ENCODE peak calls at places on chromosomes 12 and 14, in six cellular contexts. One of them, this sample, is unnamed.

GRCh38 chr14:68974759-68975347 is 4.2 kb downstream of the ACTN1 start:
- DNase-seq in uterus: no peak
- DNase-seq in A549: no peak
- DNase-seq in lower lobe of right lung: no peak
- DNase-seq in ovary: no peak
- DNase-seq in left ventricle myocardium inferior: no peak
- DNase-seq in this sample: no peak

GRCh38 chr12:6326316-6326959 is 15.4 kb downstream of the TNFRSF1A start:
- DNase-seq in A549: peak
- DNase-seq in left ventricle myocardium inferior: peak
- DNase-seq in ovary: peak
- DNase-seq in lower lobe of right lung: no peak
- DNase-seq in uterus: peak
- DNase-seq in this sample: peak

GRCh38 chr12:121939992-121940766 is 21.8 kb downstream of the CFAP251 start:
- DNase-seq in ovary: no peak
- DNase-seq in A549: no peak
- DNase-seq in left ventricle myocardium inferior: no peak
- DNase-seq in lower lobe of right lung: no peak
- DNase-seq in uterus: no peak
- DNase-seq in this sample: no peak

GRCh38 chr14:76862546-76863282 is 36.5 kb downstream of the LRRC74A start:
- DNase-seq in ovary: no peak
- DNase-seq in uterus: no peak
- DNase-seq in A549: no peak
- DNase-seq in left ventricle myocardium inferior: no peak
- DNase-seq in lower lobe of right lung: no peak
- DNase-seq in this sample: no peak

GRCh38 chr14:74763803-74764531 is 851 bp downstream of the YLPM1 start:
- DNase-seq in left ventricle myocardium inferior: no peak
- DNase-seq in ovary: no peak
- DNase-seq in uterus: peak
- DNase-seq in A549: no peak
- DNase-seq in lower lobe of right lung: no peak
- DNase-seq in this sample: peak

GRCh38 chr14:53619625-53620324 is 336.9 kb downstream of the BMP4 start:
- DNase-seq in left ventricle myocardium inferior: no peak
- DNase-seq in lower lobe of right lung: no peak
- DNase-seq in uterus: peak
- DNase-seq in ovary: no peak
- DNase-seq in A549: no peak
- DNase-seq in this sample: no peak

GRCh38 chr14:71539660-71540285 is 392.5 kb upstream of the RGS6 start:
- DNase-seq in left ventricle myocardium inferior: no peak
- DNase-seq in A549: no peak
- DNase-seq in lower lobe of right lung: no peak
- DNase-seq in uterus: no peak
- DNase-seq in ovary: no peak
- DNase-seq in this sample: peak

GRCh38 chr12:40106202-40106533 is 287 bp upstream of the SLC2A13 start:
- DNase-seq in lower lobe of right lung: no peak
- DNase-seq in left ventricle myocardium inferior: no peak
- DNase-seq in A549: no peak
- DNase-seq in uterus: no peak
- DNase-seq in ovary: no peak
- DNase-seq in this sample: no peak

GRCh38 chr12:121581681-121582439 is 1.0 kb upstream of the KDM2B start:
- DNase-seq in uterus: no peak
- DNase-seq in left ventricle myocardium inferior: peak
- DNase-seq in lower lobe of right lung: no peak
- DNase-seq in ovary: peak
- DNase-seq in A549: no peak
- DNase-seq in this sample: peak

GRCh38 chr12:116532428-116532827 is 26.8 kb upstream of the MAP1LC3B2 start:
- DNase-seq in A549: no peak
- DNase-seq in lower lobe of right lung: no peak
- DNase-seq in uterus: no peak
- DNase-seq in left ventricle myocardium inferior: no peak
- DNase-seq in ovary: no peak
- DNase-seq in this sample: no peak

GRCh38 chr12:62861586-62861985 is 73.4 kb downstream of the PPM1H start:
- DNase-seq in A549: no peak
- DNase-seq in lower lobe of right lung: no peak
- DNase-seq in uterus: no peak
- DNase-seq in left ventricle myocardium inferior: no peak
- DNase-seq in ovary: no peak
- DNase-seq in this sample: no peak

GRCh38 chr12:3002636-3003035 is 43.4 kb downstream of the TEAD4 start:
- DNase-seq in uterus: no peak
- DNase-seq in ovary: no peak
- DNase-seq in lower lobe of right lung: no peak
- DNase-seq in left ventricle myocardium inferior: no peak
- DNase-seq in A549: no peak
- DNase-seq in this sample: no peak

GRCh38 chr12:95859344-95859816 is 628 bp downstream of the SNRPF start:
- DNase-seq in A549: peak
- DNase-seq in lower lobe of right lung: no peak
- DNase-seq in ovary: no peak
- DNase-seq in uterus: no peak
- DNase-seq in left ventricle myocardium inferior: no peak
- DNase-seq in this sample: peak

GRCh38 chr14:66233571-66233970 is 252.6 kb upstream of the CCDC196 start:
- DNase-seq in lower lobe of right lung: no peak
- DNase-seq in ovary: no peak
- DNase-seq in A549: no peak
- DNase-seq in left ventricle myocardium inferior: no peak
- DNase-seq in uterus: no peak
- DNase-seq in this sample: peak

GRCh38 chr12:6288235-6288634 is 22.2 kb upstream of the PLEKHG6 start:
- DNase-seq in ovary: no peak
- DNase-seq in uterus: no peak
- DNase-seq in lower lobe of right lung: no peak
- DNase-seq in left ventricle myocardium inferior: no peak
- DNase-seq in A549: no peak
- DNase-seq in this sample: no peak

GRCh38 chr14:94364964-94365363 is 23.4 kb downstream of the SERPINA1 start:
- DNase-seq in ovary: no peak
- DNase-seq in A549: no peak
- DNase-seq in uterus: no peak
- DNase-seq in lower lobe of right lung: no peak
- DNase-seq in left ventricle myocardium inferior: no peak
- DNase-seq in this sample: no peak

GRCh38 chr12:121921106-121921505 is 2.7 kb downstream of the CFAP251 start:
- DNase-seq in A549: no peak
- DNase-seq in lower lobe of right lung: no peak
- DNase-seq in ovary: no peak
- DNase-seq in uterus: no peak
- DNase-seq in left ventricle myocardium inferior: no peak
- DNase-seq in this sample: no peak

GRCh38 chr12:2301531-2302461 is 249.0 kb downstream of the CACNA1C start:
- DNase-seq in lower lobe of right lung: no peak
- DNase-seq in left ventricle myocardium inferior: peak
- DNase-seq in uterus: no peak
- DNase-seq in ovary: peak
- DNase-seq in A549: no peak
- DNase-seq in this sample: no peak

GRCh38 chr14:94341654-94342333 is 18.7 kb upstream of the SERPINA6 start:
- DNase-seq in ovary: no peak
- DNase-seq in uterus: no peak
- DNase-seq in A549: no peak
- DNase-seq in left ventricle myocardium inferior: no peak
- DNase-seq in lower lobe of right lung: no peak
- DNase-seq in this sample: no peak

GRCh38 chr12:121114019-121114639 is 18.5 kb upstream of the P2RX7 start:
- DNase-seq in uterus: no peak
- DNase-seq in ovary: no peak
- DNase-seq in lower lobe of right lung: no peak
- DNase-seq in A549: no peak
- DNase-seq in left ventricle myocardium inferior: no peak
- DNase-seq in this sample: no peak

GRCh38 chr12:24705741-24706358 is 243.1 kb downstream of the BCAT1 start:
- DNase-seq in uterus: no peak
- DNase-seq in lower lobe of right lung: no peak
- DNase-seq in left ventricle myocardium inferior: no peak
- DNase-seq in A549: no peak
- DNase-seq in ovary: no peak
- DNase-seq in this sample: no peak

GRCh38 chr12:6197996-6198395 is 2.2 kb upstream of the CD9 start:
- DNase-seq in lower lobe of right lung: no peak
- DNase-seq in ovary: no peak
- DNase-seq in uterus: peak
- DNase-seq in left ventricle myocardium inferior: no peak
- DNase-seq in A549: no peak
- DNase-seq in this sample: no peak

GRCh38 chr12:27919671-27920235 is 52.8 kb downstream of the PTHLH start:
- DNase-seq in ovary: no peak
- DNase-seq in A549: no peak
- DNase-seq in left ventricle myocardium inferior: no peak
- DNase-seq in lower lobe of right lung: no peak
- DNase-seq in uterus: no peak
- DNase-seq in this sample: no peak

DNA sequence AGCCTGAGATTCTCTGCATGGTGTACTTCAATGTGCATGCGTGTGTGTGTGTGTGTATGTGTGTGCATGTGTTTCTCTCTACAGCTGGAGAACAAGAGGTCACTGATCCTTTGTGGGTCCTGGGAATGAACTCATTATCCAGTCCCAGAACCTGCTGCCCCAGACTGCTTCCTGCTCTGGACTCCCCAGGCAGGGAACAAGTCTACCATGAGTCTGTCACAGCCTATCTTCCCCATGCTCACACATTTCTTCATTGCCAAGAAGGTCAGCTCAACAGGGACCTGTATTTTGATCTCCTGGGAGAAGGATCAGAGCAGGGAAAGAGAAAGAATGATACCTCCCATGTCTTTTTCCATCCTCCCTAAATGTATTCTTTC is 2.9 kb upstream of the AGAP2 start:
- DNase-seq in uterus: no peak
- DNase-seq in ovary: no peak
- DNase-seq in left ventricle myocardium inferior: no peak
- DNase-seq in A549: no peak
- DNase-seq in lower lobe of right lung: no peak
- DNase-seq in this sample: no peak
- H3K4me3 ChIP-seq in uterus: no peak
- H3K4me3 ChIP-seq in ovary: no peak
- H3K4me3 ChIP-seq in left ventricle myocardium inferior: peak
- H3K4me3 ChIP-seq in A549: no peak
- H3K4me3 ChIP-seq in lower lobe of right lung: peak
- H3K4me3 ChIP-seq in this sample: no peak

GRCh38 chr12:42976122-42976521 is 386.6 kb upstream of the PRICKLE1 start:
- DNase-seq in left ventricle myocardium inferior: no peak
- DNase-seq in uterus: no peak
- DNase-seq in A549: no peak
- DNase-seq in lower lobe of right lung: no peak
- DNase-seq in ovary: no peak
- DNase-seq in this sample: no peak
- H3K27ac ChIP-seq in left ventricle myocardium inferior: peak
- H3K27ac ChIP-seq in uterus: no peak
- H3K27ac ChIP-seq in A549: no peak
- H3K27ac ChIP-seq in lower lobe of right lung: no peak
- H3K27ac ChIP-seq in ovary: no peak
- H3K27ac ChIP-seq in this sample: no peak

DNA sequence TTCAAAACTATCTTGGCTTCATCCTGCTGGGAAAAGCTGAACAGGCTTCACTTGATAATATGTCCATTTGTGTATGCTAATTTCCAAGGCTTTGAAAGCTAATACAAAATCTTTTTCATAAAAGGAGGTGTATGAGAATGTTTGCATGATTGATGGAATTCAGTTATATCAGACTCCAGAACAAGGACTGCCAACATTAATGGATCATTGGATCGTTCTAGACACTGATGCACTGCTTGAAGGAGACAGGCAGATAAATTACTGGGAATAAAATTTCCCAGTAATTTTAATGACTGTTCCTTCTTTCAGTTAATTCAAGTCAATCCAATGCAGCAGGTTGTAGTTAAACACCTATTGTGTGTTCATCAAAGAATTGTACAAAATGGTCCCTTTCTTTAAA is 466 bp downstream of the GPRC5D start:
- DNase-seq in lower lobe of right lung: no peak
- DNase-seq in A549: no peak
- DNase-seq in uterus: no peak
- DNase-seq in left ventricle myocardium inferior: no peak
- DNase-seq in ovary: no peak
- DNase-seq in this sample: no peak
- H3K4me3 ChIP-seq in lower lobe of right lung: no peak
- H3K4me3 ChIP-seq in A549: no peak
- H3K4me3 ChIP-seq in uterus: no peak
- H3K4me3 ChIP-seq in left ventricle myocardium inferior: no peak
- H3K4me3 ChIP-seq in ovary: no peak
- H3K4me3 ChIP-seq in this sample: no peak

GRCh38 chr12:124475295-124476010 is 92.0 kb downstream of the NCOR2 start:
- DNase-seq in left ventricle myocardium inferior: no peak
- DNase-seq in uterus: no peak
- DNase-seq in lower lobe of right lung: no peak
- DNase-seq in ovary: no peak
- DNase-seq in A549: no peak
- DNase-seq in this sample: no peak

GRCh38 chr12:124478985-124479645 is 88.3 kb downstream of the NCOR2 start:
- DNase-seq in A549: peak
- DNase-seq in lower lobe of right lung: no peak
- DNase-seq in ovary: no peak
- DNase-seq in uterus: no peak
- DNase-seq in left ventricle myocardium inferior: no peak
- DNase-seq in this sample: no peak

GRCh38 chr12:124478416-124478815 is 89.0 kb downstream of the NCOR2 start:
- DNase-seq in ovary: no peak
- DNase-seq in left ventricle myocardium inferior: no peak
- DNase-seq in A549: no peak
- DNase-seq in lower lobe of right lung: no peak
- DNase-seq in uterus: no peak
- DNase-seq in this sample: no peak

GRCh38 chr12:124476011-124476400 is 91.4 kb downstream of the NCOR2 start:
- DNase-seq in uterus: no peak
- DNase-seq in lower lobe of right lung: no peak
- DNase-seq in A549: no peak
- DNase-seq in left ventricle myocardium inferior: no peak
- DNase-seq in ovary: no peak
- DNase-seq in this sample: no peak

DNA sequence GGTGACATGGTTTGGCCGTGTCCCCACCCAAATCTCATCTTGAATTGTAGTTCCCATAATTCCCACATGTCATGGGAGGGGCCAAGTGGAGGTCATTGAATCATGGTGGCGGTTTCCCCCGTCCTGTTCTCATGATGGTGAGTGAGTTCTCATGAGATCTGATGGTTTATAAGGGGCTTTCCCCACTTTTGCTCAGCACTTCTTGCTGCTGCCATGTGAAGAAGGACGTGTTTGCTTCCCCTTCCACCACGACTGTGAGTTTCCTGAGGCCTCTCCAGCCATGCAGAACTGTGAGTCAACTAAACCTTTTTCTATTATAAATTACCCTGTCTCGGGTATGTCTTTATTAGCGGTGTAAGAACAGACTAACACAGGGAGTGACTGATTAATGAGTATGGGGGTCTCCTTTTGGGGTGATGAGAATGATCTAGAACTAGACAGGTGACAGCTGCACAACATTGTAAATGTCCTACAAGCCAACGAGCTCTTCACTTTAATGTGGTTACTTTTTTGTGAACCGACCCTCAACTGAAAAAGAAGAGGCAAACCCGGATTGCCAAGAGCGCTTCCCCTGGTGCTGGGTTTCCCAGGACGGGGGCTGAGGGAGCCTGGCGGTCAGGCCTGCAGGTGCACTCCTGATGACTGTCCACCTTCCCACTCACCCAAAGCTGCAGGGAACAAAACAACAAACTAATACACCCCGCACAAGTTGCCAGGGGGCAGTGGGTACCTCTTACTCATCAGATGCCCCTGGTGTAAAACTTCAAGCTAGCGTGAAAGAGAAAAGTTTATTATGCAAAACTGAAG is 90.1 kb downstream of the NCOR2 start:
- DNase-seq in left ventricle myocardium inferior: no peak
- DNase-seq in ovary: no peak
- DNase-seq in uterus: no peak
- DNase-seq in A549: no peak
- DNase-seq in lower lobe of right lung: no peak
- DNase-seq in this sample: no peak
- H3K27ac ChIP-seq in left ventricle myocardium inferior: no peak
- H3K27ac ChIP-seq in ovary: no peak
- H3K27ac ChIP-seq in uterus: no peak
- H3K27ac ChIP-seq in A549: no peak
- H3K27ac ChIP-seq in lower lobe of right lung: no peak
- H3K27ac ChIP-seq in this sample: no peak